ENCODE peak calls at places on chromosomes 16 and 17, in six cellular contexts. F is H1, T is HepG2, W is K562, Y is GM12891, O is GM12878. R is an unnamed sample.

GRCh38 chr16:19488213-19488640 is 33.7 kb downstream of the GDE1 start:
- DNase-seq in O (no peak), Y (no peak), W (peak), T (no peak), F (peak), R (no peak)

GRCh38 chr16:9116141-9116540 is 24.7 kb downstream of the HAPSTR1 start:
- DNase-seq in T (no peak), W (no peak), F (no peak), O (no peak), Y (no peak), R (no peak)

GRCh38 chr16:57260294-57260929 is 15.4 kb downstream of the ARL2BP start:
- DNase-seq in F (peak), Y (no peak), O (peak), W (peak), T (no peak), R (no peak)

GRCh38 chr17:36602030-36602737 is 801 bp downstream of the MRM1 start:
- DNase-seq in W (peak), T (no peak), Y (no peak), O (no peak), F (peak), R (no peak)

GRCh38 chr16:86232496-86232895 is 277.8 kb upstream of the FOXF1 start:
- DNase-seq in W (no peak), Y (no peak), O (no peak), F (no peak), T (no peak), R (no peak)

GRCh38 chr17:82324566-82325285 is 7.3 kb upstream of the CD7 start:
- DNase-seq in Y (no peak), W (no peak), F (no peak), O (no peak), T (no peak), R (no peak)

GRCh38 chr17:330993-331701 is 21.5 kb downstream of the RPH3AL start:
- DNase-seq in F (no peak), T (no peak), Y (no peak), W (no peak), O (no peak), R (no peak)

GRCh38 chr16:82523786-82524185 is 103.0 kb upstream of the CDH13 start:
- DNase-seq in F (no peak), T (no peak), W (no peak), Y (no peak), O (no peak), R (no peak)

GRCh38 chr17:12089809-12090384 is 69.2 kb downstream of the MAP2K4 start:
- DNase-seq in F (no peak), T (peak), W (peak), O (no peak), Y (no peak), R (no peak)

GRCh38 chr16:47073223-47074155 is 70.3 kb downstream of the NETO2 start:
- DNase-seq in Y (no peak), O (peak), F (no peak), W (no peak), T (no peak), R (no peak)

GRCh38 chr17:17783121-17783824 is 53.5 kb downstream of the SREBF1 start:
- DNase-seq in T (no peak), O (peak), F (peak), W (peak), Y (peak), R (no peak)

GRCh38 chr17:19513897-19514488 is 19.7 kb upstream of the SLC47A1 start:
- DNase-seq in O (no peak), Y (no peak), W (peak), F (peak), T (peak), R (no peak)

GRCh38 chr16:995087-995486 is 13.5 kb downstream of the SOX8 start:
- DNase-seq in O (no peak), F (no peak), Y (no peak), W (no peak), T (no peak), R (no peak)

GRCh38 chr16:15498427-15499175 is 64.2 kb downstream of the BMERB1 start:
- DNase-seq in T (no peak), W (no peak), Y (no peak), O (no peak), F (no peak), R (no peak)

GRCh38 chr16:15507299-15507958 is 73.0 kb downstream of the BMERB1 start:
- DNase-seq in T (no peak), Y (no peak), F (no peak), O (no peak), W (no peak), R (no peak)

GRCh38 chr16:83200005-83200779 is 573.4 kb downstream of the CDH13 start:
- DNase-seq in F (no peak), O (no peak), T (no peak), Y (no peak), W (no peak), R (no peak)

GRCh38 chr17:59149051-59149450 is 5.9 kb downstream of the SKA2 start:
- DNase-seq in Y (no peak), W (no peak), T (no peak), O (no peak), F (no peak), R (no peak)

GRCh38 chr16:8776193-8776592 is 21.2 kb downstream of the TMEM186 start:
- DNase-seq in O (no peak), F (no peak), T (no peak), W (no peak), Y (no peak), R (no peak)

GRCh38 chr17:81025756-81026155 is 9.2 kb upstream of the BAIAP2 start:
- DNase-seq in Y (peak), O (no peak), F (no peak), W (no peak), T (no peak), R (no peak)

GRCh38 chr17:65231086-65231485 is 93.9 kb downstream of the RGS9 start:
- DNase-seq in F (no peak), W (no peak), Y (no peak), T (no peak), O (no peak), R (no peak)

GRCh38 chr16:67632415-67633172 is 12.3 kb upstream of the CARMIL2 start:
- DNase-seq in F (no peak), O (no peak), T (peak), Y (no peak), W (no peak), R (no peak)

GRCh38 chr17:63171428-63172205 is 205.6 kb downstream of the TANC2 start:
- DNase-seq in O (no peak), T (no peak), Y (no peak), W (no peak), F (no peak), R (no peak)

GRCh38 chr16:28291651-28292626 is at the start of gene SBK1:
- DNase-seq in W (peak), T (peak), Y (peak), O (peak), F (peak), R (peak)

GRCh38 chr16:89711601-89712475 is 8.9 kb downstream of the VPS9D1 start:
- DNase-seq in O (no peak), T (no peak), Y (peak), F (peak), W (peak), R (peak)

GRCh38 chr17:74361613-74362391 is at the start of gene BTBD17:
- DNase-seq in W (peak), Y (no peak), T (peak), O (no peak), F (peak), R (no peak)

GRCh38 chr17:30323895-30324319 is 9.9 kb downstream of the TMIGD1 start:
- DNase-seq in O (no peak), Y (no peak), W (no peak), F (no peak), T (no peak), R (no peak)

GRCh38 chr17:43351686-43352085 is 47.1 kb upstream of the ARL4D start:
- DNase-seq in W (no peak), T (no peak), F (no peak), O (no peak), Y (no peak), R (no peak)

GRCh38 chr17:73954981-73955380 is 248.5 kb upstream of the RPL38 start:
- DNase-seq in W (no peak), F (no peak), Y (no peak), O (no peak), T (no peak), R (no peak)

GRCh38 chr17:29572691-29573557 is 4.4 kb downstream of the TP53I13 start:
- DNase-seq in O (no peak), F (peak), T (no peak), W (peak), Y (peak), R (no peak)

GRCh38 chr17:79811036-79811887 is 14.4 kb upstream of the CBX8 start:
- DNase-seq in W (peak), Y (no peak), T (peak), O (no peak), F (peak), R (no peak)

GRCh38 chr17:37082461-37082860 is 133.7 kb downstream of the AATF start:
- DNase-seq in W (no peak), F (no peak), O (no peak), T (no peak), Y (no peak), R (no peak)

GRCh38 chr16:76387994-76388393 is 110.8 kb downstream of the CNTNAP4 start:
- DNase-seq in Y (no peak), O (no peak), T (no peak), F (no peak), W (no peak), R (no peak)

GRCh38 chr17:73936908-73937627 is 266.4 kb upstream of the RPL38 start:
- DNase-seq in F (no peak), Y (no peak), T (peak), O (no peak), W (no peak), R (no peak)

GRCh38 chr17:57292086-57292485 is 35.8 kb downstream of the MSI2 start:
- DNase-seq in Y (no peak), O (no peak), T (no peak), W (no peak), F (no peak), R (no peak)

GRCh38 chr17:43940630-43941029 is 1.6 kb downstream of the PPY start:
- DNase-seq in O (no peak), W (peak), T (peak), F (peak), Y (no peak), R (no peak)

GRCh38 chr16:78353610-78354009 is 254.2 kb downstream of the WWOX start:
- DNase-seq in Y (no peak), O (no peak), W (peak), F (no peak), T (no peak), R (no peak)

GRCh38 chr16:47925811-47926460 is 229.9 kb downstream of the ABCC12 start:
- DNase-seq in T (no peak), O (no peak), Y (no peak), F (no peak), W (no peak), R (no peak)

GRCh38 chr17:76079577-76080206 is 710 bp downstream of the ZACN start:
- DNase-seq in T (no peak), F (no peak), O (no peak), Y (peak), W (no peak), R (no peak)

GRCh38 chr17:76080934-76081287 is 1.9 kb downstream of the ZACN start:
- DNase-seq in F (no peak), T (no peak), Y (no peak), W (no peak), O (no peak), R (no peak)

GRCh38 chr17:76078859-76079576 is at the start of gene ZACN:
- DNase-seq in O (no peak), F (no peak), Y (peak), W (no peak), T (no peak), R (no peak)

GRCh38 chr17:76081295-76082210 is 2.6 kb downstream of the ZACN start:
- DNase-seq in Y (peak), T (no peak), F (peak), O (no peak), W (no peak), R (no peak)

GRCh38 chr17:76080207-76080933 is 1.4 kb downstream of the ZACN start:
- DNase-seq in O (no peak), W (no peak), Y (peak), T (no peak), F (peak), R (no peak)
- TF ChIP-seq POLR2AphosphoS5 in O (no peak), W (no peak), Y (peak), T (peak), F (peak), R (peak)

GRCh38 chr17:6755731-6756184 is at the start of gene XAF1:
- DNase-seq in O (peak), Y (no peak), F (no peak), T (no peak), W (no peak), R (no peak)

GRCh38 chr17:6755281-6755680 is 565 bp upstream of the XAF1 start:
- DNase-seq in Y (no peak), T (no peak), O (no peak), F (no peak), W (no peak), R (no peak)

GRCh38 chr17:6752068-6752909 is 3.6 kb upstream of the XAF1 start:
- DNase-seq in Y (no peak), F (no peak), O (no peak), T (peak), W (no peak), R (no peak)

GRCh38 chr17:6753565-6753964 is 2.3 kb upstream of the XAF1 start:
- DNase-seq in W (no peak), O (no peak), T (no peak), F (no peak), Y (no peak), R (no peak)

DNA sequence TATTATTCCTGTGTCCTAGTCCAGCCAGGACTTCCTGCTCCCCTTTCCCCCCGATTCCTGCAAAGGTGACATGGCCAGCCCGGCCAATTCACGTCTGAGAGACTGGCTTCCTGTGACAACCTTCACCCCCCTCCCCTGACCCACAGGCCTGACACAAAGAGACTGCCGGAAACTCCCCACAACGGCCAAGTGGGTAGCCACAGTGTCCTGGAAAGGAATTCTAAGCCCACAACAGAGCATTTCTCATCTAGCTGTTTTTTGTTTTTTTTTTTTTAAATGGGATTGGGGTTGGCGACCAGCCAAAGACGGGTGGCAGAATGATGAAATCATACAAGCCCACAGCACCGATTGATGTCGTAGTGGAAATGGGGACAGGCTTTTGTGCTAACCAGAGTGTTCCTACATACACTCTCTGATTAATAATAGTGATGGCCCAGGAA is 2.8 kb upstream of the XAF1 start:
- DNase-seq in Y (peak), T (peak), W (no peak), O (no peak), F (no peak), R (no peak)
- TF ChIP-seq POLR2A in Y (peak), T (no peak), W (no peak), O (no peak), F (no peak), R (no peak)

DNA sequence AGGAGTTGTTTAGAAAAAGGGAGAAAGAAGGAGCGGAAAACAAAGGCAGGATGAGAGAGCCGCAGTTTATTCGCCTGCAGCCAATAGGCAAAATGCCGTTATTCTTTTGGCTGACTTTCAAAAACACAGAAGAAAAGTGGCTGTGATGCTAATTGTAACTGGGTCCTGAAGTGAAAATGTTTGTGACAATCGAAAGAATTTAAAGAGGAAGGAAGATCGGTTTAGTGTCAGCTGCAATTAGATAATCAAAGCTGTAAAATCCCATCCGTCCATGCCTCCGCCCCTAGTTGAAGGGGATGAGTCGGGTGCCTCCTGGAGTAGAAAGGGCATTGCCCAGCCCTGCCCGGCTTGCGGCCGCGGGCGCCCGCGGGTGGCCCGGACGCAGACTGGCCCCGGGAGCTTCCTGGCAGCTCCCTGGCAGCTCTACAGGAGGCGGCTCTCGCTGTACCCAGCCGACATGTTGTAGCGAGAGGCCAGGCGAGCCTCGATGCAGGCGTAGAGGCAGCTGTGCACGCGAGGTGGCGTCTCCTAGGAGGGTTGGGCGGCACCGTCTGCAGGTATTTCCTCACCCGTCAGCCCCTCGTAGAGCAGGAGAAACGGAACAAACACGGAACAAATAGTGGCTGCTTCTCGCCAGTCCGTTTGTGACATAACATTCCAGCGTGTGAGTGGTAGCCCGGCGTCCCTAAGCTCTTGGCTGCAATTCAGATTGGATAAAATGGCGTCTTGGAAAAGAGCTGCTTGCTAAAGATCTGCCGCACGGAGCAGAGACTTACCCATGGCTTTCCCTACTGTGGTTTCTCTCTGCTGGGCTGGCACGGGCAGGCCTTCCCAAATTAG is 82.3 kb downstream of the TNRC6C start:
- DNase-seq in O (peak), F (no peak), T (no peak), Y (peak), W (no peak), R (no peak)
- TF ChIP-seq TAF1 in O (no peak), F (no peak), T (no peak), Y (no peak), W (no peak), R (no peak)

GRCh38 chr17:48930435-48930873 is 14.2 kb downstream of the SNF8 start:
- DNase-seq in T (peak), F (no peak), W (no peak), O (no peak), Y (no peak), R (no peak)

GRCh38 chr17:48929812-48930165 is 14.9 kb downstream of the SNF8 start:
- DNase-seq in O (no peak), F (no peak), Y (no peak), W (no peak), T (no peak), R (no peak)

GRCh38 chr17:48925991-48926342 is 17.8 kb downstream of the UBE2Z start:
- DNase-seq in F (no peak), Y (no peak), O (no peak), T (no peak), W (no peak), R (no peak)

GRCh38 chr17:48928876-48929811 is 15.5 kb downstream of the SNF8 start:
- DNase-seq in W (no peak), F (no peak), Y (no peak), T (no peak), O (no peak), R (no peak)

GRCh38 chr17:48927978-48928716 is 16.5 kb downstream of the SNF8 start:
- DNase-seq in W (peak), O (no peak), Y (no peak), F (no peak), T (no peak), R (no peak)
- TF ChIP-seq POLR2AphosphoS5 in W (no peak), O (peak), Y (no peak), F (no peak), T (peak), R (peak)